ENCODE peak calls at places on chromosome 4, in four cellular contexts. One of them, this sample, is unnamed.

GRCh38 chr4:143406523-143406922 is 69.8 kb downstream of the GAB1 start:
- DNase-seq in GM23338: no peak
- DNase-seq in lung: peak
- DNase-seq in endodermal cell: no peak
- DNase-seq in this sample: peak

GRCh38 chr4:101254776-101255175 is 92.5 kb downstream of the PPP3CA start:
- DNase-seq in GM23338: no peak
- DNase-seq in lung: no peak
- DNase-seq in endodermal cell: no peak
- DNase-seq in this sample: no peak

GRCh38 chr4:173121044-173121685 is 47.4 kb upstream of the GALNT7 start:
- DNase-seq in GM23338: peak
- DNase-seq in lung: peak
- DNase-seq in endodermal cell: peak
- DNase-seq in this sample: no peak

GRCh38 chr4:26729547-26729946 is 131.1 kb upstream of the STIM2 start:
- DNase-seq in GM23338: no peak
- DNase-seq in lung: no peak
- DNase-seq in endodermal cell: no peak
- DNase-seq in this sample: no peak

GRCh38 chr4:64911846-64912245 is 502.6 kb upstream of the TECRL start:
- DNase-seq in GM23338: peak
- DNase-seq in lung: no peak
- DNase-seq in endodermal cell: peak
- DNase-seq in this sample: no peak

GRCh38 chr4:184282895-184283654 is 65.4 kb upstream of the ENPP6 start:
- DNase-seq in GM23338: no peak
- DNase-seq in lung: no peak
- DNase-seq in endodermal cell: no peak
- DNase-seq in this sample: no peak

GRCh38 chr4:89214308-89214707 is 93.3 kb downstream of the GPRIN3 start:
- DNase-seq in GM23338: no peak
- DNase-seq in lung: no peak
- DNase-seq in endodermal cell: no peak
- DNase-seq in this sample: no peak

GRCh38 chr4:139555073-139555704 is 830 bp downstream of the SETD7 start:
- DNase-seq in GM23338: peak
- DNase-seq in lung: peak
- DNase-seq in endodermal cell: peak
- DNase-seq in this sample: peak

GRCh38 chr4:184473265-184473514 is 1.2 kb downstream of the IRF2 start:
- DNase-seq in GM23338: no peak
- DNase-seq in lung: no peak
- DNase-seq in endodermal cell: no peak
- DNase-seq in this sample: no peak

GRCh38 chr4:13378973-13379759 is 105.0 kb downstream of the RAB28 start:
- DNase-seq in GM23338: no peak
- DNase-seq in lung: no peak
- DNase-seq in endodermal cell: no peak
- DNase-seq in this sample: no peak

GRCh38 chr4:825063-825968 is 613 bp downstream of the CPLX1 start:
- DNase-seq in GM23338: peak
- DNase-seq in lung: no peak
- DNase-seq in endodermal cell: peak
- DNase-seq in this sample: no peak

GRCh38 chr4:32858971-32859370 is 2138.8 kb downstream of the PCDH7 start:
- DNase-seq in GM23338: no peak
- DNase-seq in lung: no peak
- DNase-seq in endodermal cell: no peak
- DNase-seq in this sample: no peak

GRCh38 chr4:120688791-120689190 is 233.7 kb downstream of the PRDM5 start:
- DNase-seq in GM23338: no peak
- DNase-seq in lung: no peak
- DNase-seq in endodermal cell: no peak
- DNase-seq in this sample: no peak

GRCh38 chr4:17066972-17067371 is 168.5 kb upstream of the LDB2 start:
- DNase-seq in GM23338: no peak
- DNase-seq in lung: no peak
- DNase-seq in endodermal cell: no peak
- DNase-seq in this sample: no peak

GRCh38 chr4:72896515-72896914 is 173.0 kb downstream of the COX18 start:
- DNase-seq in GM23338: peak
- DNase-seq in lung: no peak
- DNase-seq in endodermal cell: no peak
- DNase-seq in this sample: no peak

GRCh38 chr4:23822181-23822580 is 67.7 kb downstream of the PPARGC1A start:
- DNase-seq in GM23338: peak
- DNase-seq in lung: no peak
- DNase-seq in endodermal cell: no peak
- DNase-seq in this sample: no peak

GRCh38 chr4:95095352-95095974 is 337.7 kb downstream of the BMPR1B start:
- DNase-seq in GM23338: peak
- DNase-seq in lung: no peak
- DNase-seq in endodermal cell: no peak
- DNase-seq in this sample: no peak

GRCh38 chr4:142778430-142778829 is 67.7 kb downstream of the INPP4B start:
- DNase-seq in GM23338: no peak
- DNase-seq in lung: no peak
- DNase-seq in endodermal cell: no peak
- DNase-seq in this sample: no peak

GRCh38 chr4:168587326-168588125 is 90.7 kb downstream of the PALLD start:
- DNase-seq in GM23338: no peak
- DNase-seq in lung: no peak
- DNase-seq in endodermal cell: peak
- DNase-seq in this sample: no peak

GRCh38 chr4:16418814-16419213 is 192.5 kb upstream of the TAPT1 start:
- DNase-seq in GM23338: no peak
- DNase-seq in lung: no peak
- DNase-seq in endodermal cell: no peak
- DNase-seq in this sample: no peak

GRCh38 chr4:33746979-33747378 is 2497.3 kb downstream of the ARAP2 start:
- DNase-seq in GM23338: no peak
- DNase-seq in lung: no peak
- DNase-seq in endodermal cell: no peak
- DNase-seq in this sample: no peak

DNA sequence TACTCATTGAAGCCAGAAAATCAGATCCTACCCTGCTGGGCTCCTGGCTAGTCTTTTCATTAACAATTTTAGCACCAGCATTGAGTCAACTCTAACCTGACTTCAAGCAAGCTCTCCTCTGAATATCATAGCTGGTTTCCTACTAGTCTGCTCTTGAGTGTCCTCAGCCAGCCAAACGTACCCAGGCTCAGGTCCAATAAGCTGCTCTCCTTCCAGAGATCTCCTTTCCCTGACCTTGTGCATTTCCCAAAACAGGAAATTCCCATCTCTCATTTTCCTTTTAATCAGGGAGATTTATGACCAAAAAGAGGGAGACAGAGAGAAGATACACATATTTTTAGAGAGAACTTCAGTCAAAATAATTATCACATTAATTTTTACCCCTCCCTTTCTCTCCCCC is 421.9 kb upstream of the INTU start:
- DNase-seq in GM23338: no peak
- DNase-seq in lung: no peak
- DNase-seq in endodermal cell: no peak
- DNase-seq in this sample: no peak
- H3K4me3 ChIP-seq in GM23338: no peak
- H3K4me3 ChIP-seq in lung: no peak
- H3K4me3 ChIP-seq in endodermal cell: no peak
- H3K4me3 ChIP-seq in this sample: no peak

GRCh38 chr4:165382640-165383039 is 3.8 kb downstream of the CPE start:
- DNase-seq in GM23338: no peak
- DNase-seq in lung: no peak
- DNase-seq in endodermal cell: no peak
- DNase-seq in this sample: no peak

GRCh38 chr4:165381821-165382373 is 3.1 kb downstream of the CPE start:
- DNase-seq in GM23338: no peak
- DNase-seq in lung: no peak
- DNase-seq in endodermal cell: no peak
- DNase-seq in this sample: no peak

GRCh38 chr4:165378398-165378762 is 428 bp upstream of the CPE start:
- DNase-seq in GM23338: no peak
- DNase-seq in lung: no peak
- DNase-seq in endodermal cell: no peak
- DNase-seq in this sample: no peak

GRCh38 chr4:165378763-165379631 is at the start of gene CPE:
- DNase-seq in GM23338: peak
- DNase-seq in lung: peak
- DNase-seq in endodermal cell: peak
- DNase-seq in this sample: no peak

DNA sequence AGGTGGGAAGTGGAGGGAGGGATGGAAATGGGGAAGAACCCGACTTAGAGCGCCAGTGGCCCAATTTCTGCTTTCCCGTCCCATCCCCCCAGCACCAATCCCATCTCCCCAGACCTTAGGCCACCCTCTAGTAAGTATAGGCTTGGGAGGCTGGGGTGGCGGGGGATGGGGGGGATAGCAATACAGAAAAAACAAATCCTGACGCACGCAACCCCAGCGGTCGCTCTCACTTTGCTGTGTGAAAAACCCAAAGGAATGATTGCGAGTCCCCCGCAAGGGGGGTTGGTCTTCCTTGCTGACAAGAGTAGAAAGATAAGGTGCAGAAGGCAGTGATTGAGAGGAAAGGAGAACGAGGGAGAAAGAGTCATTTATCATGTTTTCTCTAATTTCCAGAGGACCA is 854 bp downstream of the CPE start:
- DNase-seq in GM23338: peak
- DNase-seq in lung: no peak
- DNase-seq in endodermal cell: peak
- DNase-seq in this sample: no peak
- H3K4me3 ChIP-seq in GM23338: peak
- H3K4me3 ChIP-seq in lung: no peak
- H3K4me3 ChIP-seq in endodermal cell: peak
- H3K4me3 ChIP-seq in this sample: peak

GRCh38 chr4:87030606-87031441 is 96.0 kb downstream of the AFF1 start:
- DNase-seq in GM23338: peak
- DNase-seq in lung: no peak
- DNase-seq in endodermal cell: peak
- DNase-seq in this sample: no peak

GRCh38 chr4:87032884-87033533 is 98.2 kb downstream of the AFF1 start:
- DNase-seq in GM23338: no peak
- DNase-seq in lung: no peak
- DNase-seq in endodermal cell: no peak
- DNase-seq in this sample: no peak

GRCh38 chr4:87031946-87032345 is 97.1 kb downstream of the AFF1 start:
- DNase-seq in GM23338: no peak
- DNase-seq in lung: no peak
- DNase-seq in endodermal cell: no peak
- DNase-seq in this sample: no peak

GRCh38 chr4:87029356-87029755 is 94.5 kb downstream of the AFF1 start:
- DNase-seq in GM23338: no peak
- DNase-seq in lung: no peak
- DNase-seq in endodermal cell: no peak
- DNase-seq in this sample: no peak

GRCh38 chr4:87030124-87030523 is 95.3 kb downstream of the AFF1 start:
- DNase-seq in GM23338: no peak
- DNase-seq in lung: no peak
- DNase-seq in endodermal cell: no peak
- DNase-seq in this sample: no peak
- H3K4me3 ChIP-seq in GM23338: peak
- H3K4me3 ChIP-seq in lung: no peak
- H3K4me3 ChIP-seq in endodermal cell: peak
- H3K4me3 ChIP-seq in this sample: no peak

DNA sequence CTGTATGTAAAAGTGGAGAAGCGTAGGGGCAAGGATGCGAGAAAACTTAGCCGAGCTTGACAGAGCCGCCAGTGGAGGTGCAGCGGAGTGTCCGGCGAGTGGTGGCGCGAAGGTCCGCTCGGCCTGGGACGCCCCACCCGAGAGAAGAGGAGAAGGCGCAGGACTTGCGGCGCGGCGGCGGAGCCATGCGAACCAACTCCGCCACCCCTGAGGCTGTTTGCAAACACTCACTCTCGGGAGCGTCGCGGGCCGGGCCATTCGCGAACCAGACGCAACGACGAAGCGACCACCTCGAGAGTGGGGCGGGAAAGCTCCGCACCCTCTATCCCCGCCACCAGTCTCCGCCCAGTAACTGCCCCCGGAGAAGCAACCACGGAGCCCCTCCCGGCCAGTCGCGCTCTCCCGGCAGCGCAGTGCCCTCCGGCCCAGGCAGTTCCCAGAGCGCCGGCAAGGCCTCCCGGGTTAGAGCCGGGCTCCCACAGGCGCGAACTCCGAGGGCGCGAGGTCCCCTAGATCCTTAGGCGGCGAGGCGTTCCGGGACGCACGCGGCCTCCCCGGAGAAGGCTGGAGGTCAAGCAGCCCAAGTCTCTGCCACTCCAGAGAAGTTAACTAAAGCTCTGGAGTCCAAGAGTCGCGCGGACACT is 2.2 kb upstream of the MAB21L2 start:
- DNase-seq in GM23338: peak
- DNase-seq in lung: no peak
- DNase-seq in endodermal cell: peak
- DNase-seq in this sample: no peak
- H3K4me3 ChIP-seq in GM23338: peak
- H3K4me3 ChIP-seq in lung: peak
- H3K4me3 ChIP-seq in endodermal cell: peak
- H3K4me3 ChIP-seq in this sample: peak

GRCh38 chr4:48195853-48196252 is 61.8 kb upstream of the TXK start:
- DNase-seq in GM23338: no peak
- DNase-seq in lung: no peak
- DNase-seq in endodermal cell: no peak
- DNase-seq in this sample: no peak

GRCh38 chr4:48196758-48197504 is 62.9 kb upstream of the TXK start:
- DNase-seq in GM23338: no peak
- DNase-seq in lung: no peak
- DNase-seq in endodermal cell: no peak
- DNase-seq in this sample: no peak

GRCh38 chr4:48193096-48193836 is 59.2 kb upstream of the TXK start:
- DNase-seq in GM23338: no peak
- DNase-seq in lung: no peak
- DNase-seq in endodermal cell: no peak
- DNase-seq in this sample: no peak

GRCh38 chr4:48193921-48194320 is 59.9 kb upstream of the TXK start:
- DNase-seq in GM23338: no peak
- DNase-seq in lung: no peak
- DNase-seq in endodermal cell: no peak
- DNase-seq in this sample: no peak

GRCh38 chr4:48194986-48195773 is 61.1 kb upstream of the TXK start:
- DNase-seq in GM23338: no peak
- DNase-seq in lung: no peak
- DNase-seq in endodermal cell: no peak
- DNase-seq in this sample: no peak
- H3K4me3 ChIP-seq in GM23338: no peak
- H3K4me3 ChIP-seq in lung: no peak
- H3K4me3 ChIP-seq in endodermal cell: no peak
- H3K4me3 ChIP-seq in this sample: no peak

GRCh38 chr4:78799551-78800495 is 23.7 kb downstream of the BMP2K start:
- DNase-seq in GM23338: no peak
- DNase-seq in lung: no peak
- DNase-seq in endodermal cell: no peak
- DNase-seq in this sample: no peak
- H3K4me3 ChIP-seq in GM23338: no peak
- H3K4me3 ChIP-seq in lung: no peak
- H3K4me3 ChIP-seq in endodermal cell: no peak
- H3K4me3 ChIP-seq in this sample: no peak